ENCODE peak calls at places on chromosomes 6 and 20, in four cellular contexts. N is GM23248, J is PC-3, V is HCT116. C is an unnamed sample.

GRCh38 chr6:20770776-20771175 is 236.5 kb downstream of the CDKAL1 start:
- DNase-seq in N (peak; percentile 20), J (peak; percentile 2), V (no peak), C (no peak)

GRCh38 chr6:3289664-3290055 is 30.9 kb downstream of the PSMG4 start:
- DNase-seq in N (no peak), J (no peak), V (no peak), C (no peak)

GRCh38 chr6:134826889-134827737 is 122.8 kb downstream of the ALDH8A1 start:
- DNase-seq in N (peak; percentile 97), J (peak; percentile 68), V (no peak), C (peak; percentile 100)

GRCh38 chr6:62288974-62289373 is 2.9 kb upstream of the KHDRBS2 start:
- DNase-seq in N (no peak), J (no peak), V (no peak), C (no peak)

GRCh38 chr6:88780714-88781389 is 182.6 kb downstream of the RNGTT start:
- DNase-seq in N (peak; percentile 76), J (peak; percentile 64), V (peak; percentile 28), C (peak; percentile 25)

GRCh38 chr6:38215225-38215624 is 395.7 kb downstream of the ZFAND3 start:
- DNase-seq in N (peak; percentile 6), J (no peak), V (no peak), C (no peak)

GRCh38 chr6:138035070-138035469 is 72.1 kb downstream of the PERP start:
- DNase-seq in N (no peak), J (peak; percentile 21), V (no peak), C (no peak)

GRCh38 chr6:168450921-168451320 is 9.9 kb downstream of the SMOC2 start:
- DNase-seq in N (no peak), J (no peak), V (no peak), C (no peak)

GRCh38 chr20:32820000-32820697 is 395 bp downstream of the MAPRE1 start:
- DNase-seq in N (peak; percentile 83), J (peak; percentile 71), V (peak; percentile 15), C (peak; percentile 25)

GRCh38 chr6:2744206-2744771 is 6.4 kb downstream of the MYLK4 start:
- DNase-seq in N (peak; percentile 19), J (peak; percentile 53), V (no peak), C (no peak)

DNA sequence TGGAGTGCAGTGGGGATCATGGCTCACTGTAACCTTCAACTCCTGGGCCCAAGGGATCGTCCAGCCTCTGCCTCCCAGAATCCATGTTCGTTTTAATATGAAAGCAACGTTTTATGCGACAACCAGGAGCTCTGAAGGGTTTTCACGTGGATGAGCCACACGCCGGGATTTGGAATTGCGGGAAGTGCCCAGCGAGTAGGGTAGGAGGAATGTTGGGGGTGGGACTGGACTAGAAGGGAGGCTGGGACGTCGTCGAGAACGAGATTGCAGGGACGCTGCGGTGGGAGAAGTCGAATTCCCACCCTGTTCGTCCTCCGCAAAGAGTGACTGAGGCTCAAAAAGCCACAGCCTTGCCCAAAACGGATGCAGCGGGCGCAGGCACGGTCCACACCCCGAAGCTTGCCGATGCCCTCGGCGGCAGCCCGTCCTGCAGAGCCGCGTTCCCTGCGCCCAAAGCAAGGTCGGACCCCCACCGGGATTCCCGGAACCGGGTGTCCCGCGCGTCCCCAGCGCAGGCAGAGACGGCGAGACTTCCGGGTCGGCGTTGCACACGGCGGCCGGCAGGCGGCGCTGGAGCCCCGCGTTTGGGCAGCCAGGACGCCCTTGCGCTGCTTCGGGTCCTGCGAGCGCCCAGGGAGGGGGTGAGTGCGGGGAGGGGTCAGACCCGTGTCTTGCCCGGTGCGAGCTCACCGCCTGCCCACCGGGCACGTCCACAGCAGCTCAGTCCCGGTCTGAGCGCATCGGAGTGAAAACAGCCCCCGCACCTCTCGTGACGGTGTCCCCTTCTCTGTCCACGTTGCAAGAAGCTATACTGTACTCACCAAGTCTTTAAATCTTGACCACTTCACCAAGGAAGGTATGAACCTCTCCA is 87.8 kb downstream of the DHX35 start:
- DNase-seq in N (peak; percentile 75), J (peak; percentile 80), V (peak; percentile 40), C (peak; percentile 37)
- TF ChIP-seq EZH2 in N (no peak), J (no peak), V (no peak), C (no peak)

GRCh38 chr20:58388882-58389323 is at the start of gene VAPB:
- DNase-seq in N (peak; percentile 99), J (peak; percentile 99), V (peak; percentile 91), C (peak; percentile 82)

GRCh38 chr20:58389324-58389967 is 417 bp downstream of the VAPB start:
- DNase-seq in N (peak; percentile 83), J (peak; percentile 52), V (no peak), C (peak; percentile 18)

GRCh38 chr20:58389968-58390658 is 1.1 kb downstream of the VAPB start:
- DNase-seq in N (no peak), J (no peak), V (peak; percentile 13), C (no peak)

GRCh38 chr20:58390659-58391035 is 1.6 kb downstream of the VAPB start:
- DNase-seq in N (no peak), J (no peak), V (no peak), C (no peak)

DNA sequence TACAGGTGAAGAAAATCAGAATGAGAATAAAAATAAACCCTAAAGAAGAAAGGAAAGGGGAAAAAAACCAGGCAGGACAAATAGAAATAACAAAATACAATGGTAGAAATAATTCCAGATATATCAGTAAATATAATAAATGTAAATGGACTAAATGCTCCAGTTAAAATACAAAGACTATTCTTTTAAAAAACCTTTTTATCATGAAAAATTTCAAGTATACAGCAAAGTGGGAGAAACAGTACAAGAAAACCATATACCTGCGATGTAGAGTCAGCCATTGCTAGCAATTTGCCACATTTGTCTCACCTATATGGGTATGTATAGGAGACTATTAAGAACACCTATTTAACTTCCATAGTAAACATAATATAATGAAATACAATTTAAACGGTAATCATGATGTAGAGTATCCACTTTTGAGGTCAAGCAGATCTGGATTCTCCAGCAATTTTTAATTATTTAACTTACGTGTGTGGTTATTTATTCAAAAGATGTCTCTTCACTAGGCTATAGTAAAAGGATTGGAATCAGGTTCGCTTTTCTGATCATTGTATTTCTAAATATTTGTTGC is 914 bp upstream of the VAPB start:
- DNase-seq in N (no peak), J (no peak), V (no peak), C (no peak)
- H3K9ac ChIP-seq in N (peak overlapping the region; percentile 96), J (peak overlapping the region; percentile 40), V (no peak overlapping the region), C (no peak overlapping the region)

DNA sequence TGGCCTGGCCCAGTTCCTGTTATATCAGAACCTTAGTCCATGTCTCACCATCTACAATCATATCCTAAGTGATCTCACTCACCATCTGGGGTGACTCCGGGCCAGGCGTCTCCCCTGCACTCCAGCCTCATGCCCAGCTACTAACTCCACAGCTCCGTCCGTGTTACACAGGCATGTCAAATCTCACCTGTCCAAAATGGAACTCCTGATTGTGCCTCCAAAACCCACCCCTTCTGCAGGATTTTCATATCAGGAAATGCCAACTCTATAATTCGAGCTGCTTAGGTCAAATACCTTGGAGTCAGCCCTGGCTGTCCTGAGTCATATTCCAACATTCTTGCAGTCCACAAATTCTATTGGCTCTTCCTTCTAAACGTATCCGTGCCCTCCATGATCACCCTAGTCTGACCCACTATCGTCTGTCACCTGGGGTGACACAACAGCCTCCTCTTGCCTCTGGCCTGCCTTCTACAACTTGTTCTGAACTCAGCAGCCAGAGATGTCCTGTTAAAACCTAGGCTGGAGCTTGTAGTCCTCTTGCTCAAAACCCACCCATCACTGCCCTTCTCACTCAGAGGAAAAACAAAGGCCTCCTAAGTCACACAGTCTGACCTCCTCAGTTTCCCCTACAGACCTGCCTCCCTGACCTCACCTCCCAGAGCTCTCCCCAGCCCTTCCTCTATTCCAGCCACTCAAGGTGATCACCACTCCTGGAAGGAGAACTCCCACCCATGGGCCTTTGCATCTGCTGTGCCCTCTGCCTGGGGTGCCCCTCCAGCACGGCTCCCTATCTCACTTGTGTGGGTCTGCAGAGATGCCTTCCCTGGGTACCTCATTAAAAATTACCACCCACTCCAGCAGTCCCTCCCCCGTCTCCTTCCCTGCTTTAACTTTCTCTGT is 85.3 kb upstream of the SIRPA start:
- DNase-seq in N (peak; percentile 82), J (peak; percentile 80), V (no peak), C (peak; percentile 77)
- H3K4me1 ChIP-seq in N (peaks cover 53% of the 10 kb centered on the region), J (peaks cover 50% of the 10 kb centered on the region), V (peaks cover 17% of the 10 kb centered on the region), C (peaks cover 54% of the 10 kb centered on the region)

GRCh38 chr20:63394635-63395455 is 33.7 kb upstream of the CHRNA4 start:
- DNase-seq in N (no peak), J (no peak), V (no peak), C (no peak)
- TF ChIP-seq EZH2 in N (no peak), J (no peak), V (no peak), C (no peak)

GRCh38 chr6:26243132-26243531 is 121.9 kb upstream of the BTN3A2 start:
- DNase-seq in N (no peak), J (peak; percentile 75), V (no peak), C (no peak)
- H3K9ac ChIP-seq in N (no peak overlapping the region), J (no peak overlapping the region), V (no peak overlapping the region), C (no peak overlapping the region)

DNA sequence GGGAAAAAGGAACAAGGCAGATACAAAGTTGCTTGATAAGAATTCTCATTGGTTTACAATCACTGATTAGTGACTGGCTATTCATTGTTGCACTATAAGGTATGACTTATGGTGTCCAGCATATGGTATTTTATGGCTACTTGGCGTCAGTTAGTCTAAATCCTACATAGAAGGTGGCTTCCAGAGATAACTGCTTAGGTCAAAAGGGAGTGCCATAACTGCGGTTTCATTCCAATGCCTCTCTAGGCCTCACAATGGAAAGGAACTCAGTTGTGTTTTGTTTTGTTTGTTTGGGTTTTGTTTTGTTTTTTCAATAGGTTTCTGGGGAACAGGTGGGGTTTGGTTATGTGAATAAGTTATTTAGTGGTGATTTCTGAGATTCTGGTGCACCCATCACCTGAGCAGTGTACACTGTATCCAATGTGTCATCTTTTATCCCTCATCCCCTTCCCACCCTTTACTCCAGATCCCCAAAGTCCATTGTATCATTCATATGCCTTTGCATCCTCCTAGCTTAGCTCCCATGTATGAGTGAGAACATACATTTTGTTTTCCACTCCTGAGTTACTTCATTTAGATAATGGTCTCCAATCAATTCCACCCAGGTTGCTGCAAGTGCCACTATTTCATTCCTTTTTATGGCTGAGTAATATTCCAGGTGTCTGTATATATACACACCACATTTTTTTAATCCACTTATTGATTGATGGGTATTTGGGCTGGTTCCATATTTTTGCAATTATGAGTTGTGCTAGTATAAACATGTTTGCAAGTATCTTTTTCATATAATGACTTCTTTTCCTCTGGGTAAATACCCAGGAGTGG is 7.0 kb downstream of the GOPC start:
- DNase-seq in N (no peak), J (no peak), V (no peak), C (no peak)
- H3K4me1 ChIP-seq in N (peaks cover 14% of the 10 kb centered on the region), J (peaks cover 8% of the 10 kb centered on the region), V (no peaks in the 10 kb centered on the region), C (no peaks in the 10 kb centered on the region)

DNA sequence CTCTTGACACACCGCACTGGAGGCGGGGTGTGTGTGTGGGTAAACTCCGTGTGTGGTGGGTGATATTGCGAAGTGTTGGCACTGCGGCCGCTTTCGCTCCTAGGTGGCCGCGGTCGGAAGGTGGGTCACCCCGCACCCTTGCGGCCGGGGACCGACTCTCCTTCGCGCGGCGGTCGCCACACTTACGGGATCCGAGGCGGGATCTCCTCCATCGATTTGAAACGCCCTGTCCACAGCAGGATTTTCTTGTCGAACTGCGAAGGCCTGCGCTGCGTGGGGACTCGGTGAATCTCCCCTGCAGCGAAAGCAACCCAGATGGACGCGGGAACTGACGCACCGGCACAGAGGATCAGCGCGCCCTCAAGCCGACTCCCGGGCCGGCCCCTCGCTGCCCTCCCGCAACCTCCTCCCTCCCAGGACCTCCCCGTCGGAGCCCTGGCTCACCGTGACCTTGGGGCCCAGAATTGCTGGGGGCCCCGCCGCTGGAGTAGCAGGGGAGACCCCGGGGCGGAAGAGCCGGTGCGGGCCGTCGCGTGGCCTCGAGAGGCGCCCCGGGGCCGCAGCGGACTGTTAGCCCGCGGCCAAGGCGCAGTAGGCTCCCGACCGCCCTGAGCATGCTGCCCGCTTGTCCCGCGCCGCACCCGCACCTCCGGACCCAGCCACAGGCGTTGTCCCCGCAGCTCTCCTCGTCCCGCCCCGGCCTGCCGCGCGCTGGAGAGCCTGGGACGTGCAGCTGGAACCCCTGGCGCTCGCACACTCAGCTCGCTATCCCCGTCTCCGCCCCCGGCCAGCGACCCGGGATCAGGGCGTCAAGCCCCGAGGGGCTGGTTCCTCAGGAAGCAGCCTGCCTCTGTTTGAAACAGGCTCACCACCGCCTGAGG is at the start of gene FAM162B:
- DNase-seq in N (peak; percentile 45), J (no peak), V (no peak), C (peak; percentile 5)
- TF ChIP-seq EZH2 in N (peak; percentile 40), J (no peak), V (no peak), C (peak; percentile 64)

C was measured in astrocyte.